ENCODE peak calls at places on chromosomes 16 and 17, in seven cellular contexts. S is lower leg skin, C is colonic mucosa, Q is coronary artery, L is SK-N-MC, G is AG04449, E is cardiac muscle cell. X is an unnamed sample.

GRCh38 chr17:57866319-57866718 is 16.5 kb upstream of the MRPS23 start:
- DNase-seq in S (no peak), C (no peak), Q (no peak), L (no peak), G (no peak), E (no peak), X (no peak)

GRCh38 chr17:73471924-73472323 is 160.1 kb upstream of the CDC42EP4 start:
- DNase-seq in S (no peak), C (no peak), Q (no peak), L (no peak), G (no peak), E (no peak), X (no peak)

GRCh38 chr16:56263711-56264608 is 72.7 kb downstream of the GNAO1 start:
- DNase-seq in S (no peak), C (no peak), Q (peak), L (no peak), G (no peak), E (peak), X (no peak)

GRCh38 chr17:8924595-8924994 is 40.9 kb downstream of the PIK3R5 start:
- DNase-seq in S (no peak), C (no peak), Q (no peak), L (no peak), G (no peak), E (no peak), X (no peak)

GRCh38 chr17:39231091-39231561 is 5.4 kb upstream of the STAC2 start:
- DNase-seq in S (no peak), C (no peak), Q (no peak), L (no peak), G (no peak), E (no peak), X (no peak)

GRCh38 chr17:69719474-69720048 is 305.1 kb downstream of the MAP2K6 start:
- DNase-seq in S (no peak), C (no peak), Q (no peak), L (no peak), G (no peak), E (no peak), X (no peak)

GRCh38 chr17:82236142-82236971 is 7.5 kb downstream of the SLC16A3 start:
- DNase-seq in S (no peak), C (peak), Q (no peak), L (no peak), G (no peak), E (peak), X (no peak)

GRCh38 chr17:17778308-17779014 is 58.3 kb downstream of the SREBF1 start:
- DNase-seq in S (no peak), C (peak), Q (no peak), L (no peak), G (no peak), E (peak), X (no peak)

GRCh38 chr17:29595107-29595942 is 2.4 kb downstream of the ANKRD13B start:
- DNase-seq in S (peak), C (no peak), Q (no peak), L (no peak), G (no peak), E (no peak), X (no peak)

GRCh38 chr17:12659500-12659899 is 6.2 kb upstream of the MYOCD start:
- DNase-seq in S (no peak), C (no peak), Q (no peak), L (no peak), G (peak), E (no peak), X (peak)

GRCh38 chr16:83046664-83047063 is 419.9 kb downstream of the CDH13 start:
- DNase-seq in S (no peak), C (no peak), Q (no peak), L (no peak), G (no peak), E (no peak), X (no peak)

GRCh38 chr16:25692307-25692706 is 548 bp downstream of the HS3ST4 start:
- DNase-seq in S (no peak), C (no peak), Q (no peak), L (no peak), G (no peak), E (peak), X (no peak)

GRCh38 chr16:25691519-25692091 is at the start of gene HS3ST4:
- DNase-seq in S (no peak), C (no peak), Q (no peak), L (no peak), G (no peak), E (peak), X (no peak)

GRCh38 chr16:25690563-25691143 is 1.1 kb upstream of the HS3ST4 start:
- DNase-seq in S (no peak), C (no peak), Q (no peak), L (no peak), G (no peak), E (no peak), X (no peak)

GRCh38 chr16:25692734-25693508 is 1.2 kb downstream of the HS3ST4 start:
- DNase-seq in S (no peak), C (no peak), Q (no peak), L (no peak), G (no peak), E (peak), X (no peak)

DNA sequence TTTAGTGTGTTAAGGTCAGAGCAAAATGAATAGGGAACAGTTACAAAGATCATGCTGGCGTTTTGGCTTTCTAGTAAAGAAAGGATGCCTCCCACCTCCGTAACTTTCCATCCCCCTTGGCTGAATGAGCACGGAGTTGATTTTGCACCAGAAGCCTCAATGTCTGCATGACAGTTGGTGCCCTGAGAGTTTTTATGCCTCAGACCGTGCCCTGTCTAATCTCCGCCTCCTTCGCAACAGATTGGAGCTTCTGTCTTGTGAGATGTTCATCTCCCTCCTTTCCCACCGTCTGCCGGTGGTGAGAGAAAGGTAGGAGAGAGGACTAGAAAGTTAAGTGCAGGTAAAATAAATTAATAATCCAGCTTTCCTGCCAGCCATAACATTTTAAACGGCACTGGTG is 1.9 kb downstream of the HS3ST4 start:
- DNase-seq in S (no peak), C (no peak), Q (no peak), L (no peak), G (no peak), E (no peak), X (no peak)
- H3K4me3 ChIP-seq in S (no peak), C (no peak), Q (no peak), L (peak), G (no peak), E (no peak), X (no peak)

DNA sequence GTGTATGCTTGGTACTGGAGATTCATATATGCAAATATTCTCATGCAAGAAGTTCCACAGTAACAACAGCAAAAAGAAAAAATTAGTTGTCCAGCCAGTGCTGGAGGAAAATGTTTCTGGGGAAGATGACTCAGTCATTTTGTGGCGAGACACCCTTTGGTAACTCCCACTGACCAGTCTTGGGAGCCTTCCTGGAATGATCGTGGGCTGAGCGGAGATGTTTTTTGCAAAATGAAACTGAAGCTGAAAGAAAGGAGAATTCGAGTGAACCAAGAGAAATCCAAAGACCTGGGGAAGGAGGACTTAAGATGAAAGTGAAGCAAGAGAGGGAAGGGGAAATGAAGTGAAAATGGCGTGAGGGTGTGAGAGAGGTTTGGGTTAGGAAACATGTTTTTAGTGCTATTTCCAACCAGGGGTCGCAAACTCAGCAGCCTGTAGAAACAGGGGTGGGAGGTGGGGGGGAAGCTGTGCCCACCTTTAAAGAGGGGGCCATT is 5.2 kb downstream of the ITPRIPL2 start:
- DNase-seq in S (peak), C (no peak), Q (no peak), L (no peak), G (peak), E (no peak), X (peak)
- H3K4me3 ChIP-seq in S (no peak), C (peak), Q (peak), L (no peak), G (peak), E (no peak), X (peak)

GRCh38 chr17:44326867-44327444 is 2.3 kb upstream of the SLC25A39 start:
- DNase-seq in S (peak), C (peak), Q (peak), L (peak), G (peak), E (peak), X (no peak)
- H3K4me3 ChIP-seq in S (no peak), C (no peak), Q (peak), L (no peak), G (no peak), E (no peak), X (peak)

DNA sequence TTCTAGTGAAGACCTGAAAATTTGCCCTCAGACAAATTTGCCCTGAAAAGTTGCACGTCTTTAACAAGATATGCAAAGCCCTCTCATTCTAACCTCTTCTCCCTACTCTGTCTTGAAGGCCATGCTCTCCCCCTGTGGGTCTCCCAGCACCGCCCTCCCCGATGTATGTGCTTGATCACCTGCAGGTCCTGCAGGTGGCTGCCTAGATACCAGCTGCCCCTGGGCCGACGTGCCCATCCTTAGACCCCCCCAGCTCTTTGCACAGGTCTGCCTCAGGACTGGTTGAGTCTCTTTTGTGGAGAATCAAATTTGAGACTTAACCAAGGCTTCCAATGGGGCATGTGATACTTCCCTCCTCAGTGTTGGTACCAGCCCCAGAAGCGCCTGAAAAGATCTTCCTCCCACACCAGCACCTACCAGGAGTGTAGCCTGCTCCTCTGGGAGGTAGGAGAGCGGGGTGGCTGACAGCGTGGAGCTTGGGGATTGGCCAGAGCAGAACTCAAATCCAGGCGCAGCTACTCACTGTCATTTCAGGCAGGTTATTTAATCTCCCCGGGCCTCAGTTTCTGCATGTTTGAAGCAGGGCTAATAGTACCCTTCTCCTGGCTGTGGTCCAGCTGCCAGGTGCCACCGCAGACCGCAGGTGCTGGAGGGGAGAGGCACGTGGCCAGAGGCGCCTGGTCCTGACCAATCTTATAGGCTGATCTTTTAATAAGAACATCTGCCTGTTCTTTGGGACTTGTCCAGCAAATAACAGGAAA is 4.5 kb upstream of the MRPL38 start:
- DNase-seq in S (no peak), C (no peak), Q (no peak), L (no peak), G (no peak), E (no peak), X (no peak)
- H3K4me3 ChIP-seq in S (no peak), C (no peak), Q (no peak), L (no peak), G (no peak), E (no peak), X (no peak)

GRCh38 chr17:63929860-63930766 is 2.0 kb downstream of the CD79B start:
- DNase-seq in S (peak), C (no peak), Q (no peak), L (no peak), G (no peak), E (no peak), X (no peak)
- H3K4me3 ChIP-seq in S (no peak), C (no peak), Q (no peak), L (no peak), G (no peak), E (no peak), X (no peak)

GRCh38 chr16:10644092-10644491 is 50.6 kb downstream of the TEKT5 start:
- DNase-seq in S (no peak), C (no peak), Q (no peak), L (no peak), G (no peak), E (no peak), X (no peak)
- H3K4me3 ChIP-seq in S (no peak), C (no peak), Q (no peak), L (no peak), G (no peak), E (no peak), X (no peak)

GRCh38 chr16:67246945-67247697 is at the start of gene FHOD1:
- DNase-seq in S (peak), C (peak), Q (peak), L (no peak), G (peak), E (peak), X (no peak)
- H3K4me3 ChIP-seq in S (peak), C (peak), Q (peak), L (peak), G (peak), E (peak), X (peak)